ENCODE peak calls at places on chromosomes 4 and X, in five cellular contexts. C, J, F, Q and L are unnamed samples.

GRCh38 chr4:8435656-8436121 is 4.8 kb downstream of the ACOX3 start:
- DNase-seq in J (peak), F (no peak), C (no peak), Q (peak), L (no peak)

GRCh38 chr4:113106076-113106475 is 56.6 kb downstream of the ANK2 start:
- DNase-seq in J (peak), C (no peak), F (peak), Q (peak), L (peak)

GRCh38 chr4:56874166-56874565 is 33.5 kb upstream of the REST start:
- DNase-seq in F (no peak), C (peak), Q (no peak), J (peak), L (no peak)

GRCh38 chr4:25585901-25586523 is 69.6 kb upstream of the SLC34A2 start:
- DNase-seq in Q (no peak), F (no peak), J (no peak), C (peak), L (no peak)

GRCh38 chr4:159071969-159072765 is 30.7 kb upstream of the RAPGEF2 start:
- DNase-seq in F (no peak), C (no peak), Q (no peak), J (no peak), L (no peak)

GRCh38 chrX:51802917-51803688 is 59.9 kb downstream of the GSPT2 start:
- DNase-seq in J (peak), C (peak), F (peak), Q (peak), L (peak)

GRCh38 chr4:80876810-80877209 is 153.7 kb upstream of the BMP3 start:
- DNase-seq in F (no peak), C (no peak), Q (peak), J (no peak), L (no peak)

GRCh38 chr4:76430519-76431388 is 4.3 kb upstream of the SHROOM3 start:
- DNase-seq in F (peak), Q (peak), J (peak), C (peak), L (peak)

GRCh38 chr4:109996531-109996930 is 83.8 kb downstream of the EGF start:
- DNase-seq in Q (no peak), F (no peak), J (no peak), C (no peak), L (no peak)

GRCh38 chr4:3369781-3370660 is 71.7 kb upstream of the HGFAC start:
- DNase-seq in F (no peak), C (peak), J (peak), Q (peak), L (peak)

GRCh38 chr4:180380733-180381132 is 1862.5 kb upstream of the TENM3 start:
- DNase-seq in J (no peak), C (no peak), F (peak), Q (peak), L (no peak)

GRCh38 chrX:69238153-69238959 is 73.1 kb upstream of the PJA1 start:
- DNase-seq in F (no peak), Q (peak), J (no peak), C (no peak), L (no peak)
- TF ChIP-seq EZH2phosphoT487 in F (no peak), Q (no peak), J (no peak), C (no peak), L (no peak)

DNA sequence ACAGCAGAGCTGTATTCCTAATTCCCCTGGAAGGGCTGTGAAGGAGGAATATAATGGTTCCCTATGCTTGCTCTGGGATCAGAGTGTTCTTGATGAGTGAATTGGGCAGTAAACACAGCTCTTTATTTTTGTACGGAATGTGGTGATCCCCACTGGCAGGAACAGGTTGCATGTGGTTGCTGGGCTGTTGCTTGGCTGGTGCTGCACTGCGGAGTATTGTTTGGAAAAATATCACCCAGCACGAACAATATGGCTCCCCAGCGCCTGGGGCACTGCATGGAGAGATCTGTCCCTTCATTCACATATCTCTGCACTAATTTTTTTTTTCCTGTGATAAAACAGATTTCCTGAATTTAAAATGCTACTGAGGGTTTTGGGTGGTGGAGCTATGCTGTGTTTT is 119.7 kb downstream of the MGST2 start:
- DNase-seq in J (no peak), C (no peak), Q (no peak), F (no peak), L (no peak)
- H3K27ac ChIP-seq in J (no peak), C (no peak), Q (no peak), F (no peak), L (no peak)

GRCh38 chr4:77652237-77652897 is 46.7 kb downstream of the CXCL13 start:
- DNase-seq in Q (no peak), C (no peak), F (no peak), J (no peak), L (peak)
- TF ChIP-seq EZH2 in Q (no peak), C (no peak), F (no peak), J (no peak), L (no peak)

DNA sequence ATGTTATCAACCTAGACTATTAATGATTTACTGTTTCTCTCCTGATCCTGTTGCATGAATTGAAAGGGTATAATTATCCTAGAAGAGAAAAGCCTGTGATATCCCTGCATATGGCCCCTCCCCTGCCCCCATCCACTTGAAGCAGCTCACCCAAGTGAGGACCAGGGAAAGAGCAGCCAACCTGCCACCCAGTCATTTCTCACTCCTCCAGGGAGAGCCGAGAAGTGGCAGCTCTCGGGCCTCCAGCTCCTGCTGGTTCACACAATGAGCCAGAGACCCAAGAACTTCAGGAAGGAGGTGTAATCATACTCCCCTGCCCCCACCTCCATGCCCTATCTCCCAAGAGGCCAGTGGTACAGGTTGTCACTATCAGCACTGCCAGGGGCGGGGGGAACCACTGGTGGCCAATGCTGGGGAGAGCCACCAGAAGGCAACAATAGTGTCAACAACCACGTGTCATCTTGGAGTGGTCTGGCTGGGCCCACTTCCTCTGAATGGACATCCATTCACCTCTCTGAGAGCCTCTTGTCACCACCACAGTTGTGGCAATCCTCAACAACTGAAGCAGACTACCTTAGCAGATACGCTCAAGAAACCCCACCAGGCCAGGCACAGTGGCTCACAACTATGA is 42.9 kb downstream of the APOO start:
- DNase-seq in J (no peak), C (no peak), F (no peak), Q (no peak), L (peak)
- TF ChIP-seq EZH2phosphoT487 in J (no peak), C (no peak), F (no peak), Q (no peak), L (no peak)

DNA sequence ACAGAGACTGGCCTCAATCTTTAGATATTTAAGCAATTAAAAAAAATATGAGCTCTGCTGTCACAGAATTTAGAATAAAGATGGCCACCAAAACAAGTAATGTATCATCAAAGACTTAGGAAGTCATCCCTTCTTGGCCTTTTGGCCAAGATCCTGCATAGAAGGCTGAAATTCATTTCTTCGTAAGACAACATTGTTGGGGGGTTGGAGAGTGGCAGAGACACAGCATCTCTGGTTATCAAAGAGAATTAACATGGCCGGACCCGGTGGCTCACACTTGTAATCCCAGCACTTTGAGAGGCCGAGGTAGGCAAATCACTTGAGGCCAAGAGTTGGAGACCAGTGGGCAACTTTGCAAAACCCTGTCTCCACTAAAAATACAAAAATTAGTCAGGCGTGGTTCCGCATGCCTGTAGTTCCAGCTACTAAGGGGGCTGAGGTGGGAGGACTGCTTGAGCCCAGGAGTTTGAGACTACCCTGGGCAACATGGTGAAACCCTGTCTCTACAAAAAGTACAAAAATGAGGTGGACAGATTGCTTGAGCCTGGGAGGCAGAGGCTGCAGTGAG is 4.0 kb downstream of the PPM1K start:
- DNase-seq in J (no peak), F (no peak), Q (no peak), C (no peak), L (no peak)
- H3K27ac ChIP-seq in J (no peak), F (no peak), Q (no peak), C (no peak), L (no peak)

GRCh38 chr4:155667538-155668511 is 1.2 kb downstream of the GUCY1A1 start:
- DNase-seq in F (no peak), J (peak), C (peak), Q (peak), L (peak)

GRCh38 chr4:155672342-155672741 is 5.7 kb downstream of the GUCY1A1 start:
- DNase-seq in F (no peak), Q (no peak), J (no peak), C (no peak), L (no peak)

GRCh38 chr4:155665054-155665453 is 1.6 kb upstream of the GUCY1A1 start:
- DNase-seq in C (no peak), Q (no peak), J (no peak), F (no peak), L (no peak)

DNA sequence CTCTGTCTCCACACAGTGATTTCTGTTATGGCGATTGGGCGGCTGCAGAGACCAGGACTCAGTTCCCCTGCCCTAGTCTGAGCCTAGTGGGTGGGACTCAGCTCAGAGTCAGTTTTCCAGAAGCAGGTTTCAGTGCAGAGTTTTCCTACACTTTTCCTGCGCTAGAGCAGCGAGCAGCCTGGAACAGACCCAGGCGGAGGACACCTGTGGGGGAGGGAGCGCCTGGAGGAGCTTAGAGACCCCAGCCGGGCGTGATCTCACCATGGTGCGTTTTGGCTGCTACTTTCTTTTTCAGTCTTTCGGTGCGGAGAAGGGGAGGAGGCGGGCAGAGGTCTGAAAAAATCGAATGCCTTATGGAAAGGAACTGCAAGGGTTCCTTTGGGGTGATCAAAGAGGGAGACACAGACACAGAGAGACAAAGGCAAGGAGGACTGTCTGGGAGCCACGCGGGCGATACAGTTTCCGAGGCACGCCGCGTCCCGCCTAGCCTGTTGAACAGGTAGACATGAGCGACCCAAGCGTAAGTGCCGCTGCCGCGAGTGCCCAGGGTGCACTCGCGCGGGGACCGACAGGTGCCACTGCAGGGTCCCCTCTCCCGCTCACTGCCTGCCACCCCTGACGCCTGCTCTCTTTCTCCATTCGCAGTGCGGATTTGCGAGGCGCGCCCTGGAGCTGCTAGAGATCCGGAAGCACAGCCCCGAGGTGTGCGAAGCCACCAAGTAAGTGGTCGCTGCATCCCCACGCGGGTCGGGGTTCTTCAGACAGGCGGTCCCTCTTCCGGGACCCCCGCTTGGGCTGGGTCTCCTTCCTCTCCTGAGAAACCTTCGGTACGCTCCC is at the start of gene GUCY1A1:
- DNase-seq in Q (peak), F (no peak), C (peak), J (peak), L (peak)
- TF ChIP-seq EZH2 in Q (no peak), F (no peak), C (peak), J (peak), L (no peak)